ENCODE peak calls at places on chromosomes 12 and 14, in nine cellular contexts. J is SK-N-SH, Q is progenitor cell of endocrine pancreas, F is kidney, K is WERI-Rb-1, E is upper lobe of left lung, X is OCI-LY7, D is bronchial epithelial cell, I is neural crest cell. V is an unnamed sample.

GRCh38 chr14:34299360-34299759 is 162.7 kb downstream of the SPTSSA start:
- DNase-seq in Q (no peak), E (no peak), I (no peak), J (no peak), D (no peak), F (no peak), K (no peak), X (no peak), V (no peak)

GRCh38 chr14:59221558-59221957 is 33.1 kb downstream of the DAAM1 start:
- DNase-seq in X (no peak), J (no peak), I (no peak), F (no peak), D (no peak), Q (no peak), E (no peak), K (no peak), V (no peak)

GRCh38 chr14:21049263-21049662 is 7.1 kb downstream of the RNASE7 start:
- DNase-seq in I (no peak), D (no peak), Q (no peak), F (no peak), K (no peak), J (no peak), X (no peak), E (no peak), V (no peak)

GRCh38 chr12:104314242-104314614 is 10.7 kb downstream of the EID3 start:
- DNase-seq in I (no peak), Q (no peak), K (no peak), F (no peak), X (no peak), E (no peak), D (peak), J (no peak), V (no peak)

GRCh38 chr14:93655078-93655750 is 133.1 kb downstream of the PRIMA1 start:
- DNase-seq in Q (peak), K (peak), E (no peak), D (peak), X (peak), J (peak), I (peak), F (no peak), V (peak)

GRCh38 chr12:8077207-8077606 is 4.9 kb upstream of the NECAP1 start:
- DNase-seq in F (no peak), J (peak), X (no peak), E (no peak), K (no peak), I (no peak), D (peak), Q (no peak), V (no peak)

GRCh38 chr14:21092147-21093011 is 6.1 kb downstream of the ZNF219 start:
- DNase-seq in X (peak), E (peak), K (peak), I (peak), F (peak), Q (peak), J (peak), D (peak), V (peak)

GRCh38 chr12:96060041-96060440 is 24.7 kb upstream of the LTA4H start:
- DNase-seq in E (no peak), F (no peak), Q (no peak), K (no peak), X (no peak), I (no peak), D (no peak), J (no peak), V (no peak)

GRCh38 chr12:53505086-53505485 is 2.2 kb downstream of the NPFF start:
- DNase-seq in X (no peak), K (no peak), E (no peak), Q (no peak), F (no peak), D (no peak), I (no peak), J (no peak), V (no peak)

GRCh38 chr14:76759589-76759988 is 1.7 kb upstream of the VASH1 start:
- DNase-seq in F (peak), Q (no peak), K (no peak), J (peak), E (no peak), I (peak), D (no peak), X (no peak), V (no peak)

GRCh38 chr14:23302290-23303225 is at the start of gene PPP1R3E:
- DNase-seq in X (peak), I (peak), Q (peak), D (peak), F (peak), K (peak), J (peak), E (peak), V (peak)

GRCh38 chr12:106118-106561 is 39.6 kb downstream of the IQSEC3 start:
- DNase-seq in X (peak), K (peak), Q (no peak), F (no peak), I (no peak), E (no peak), J (no peak), D (no peak), V (peak)

GRCh38 chr12:3416159-3416558 is 74.8 kb upstream of the PRMT8 start:
- DNase-seq in I (no peak), Q (no peak), X (no peak), E (no peak), K (no peak), F (no peak), D (no peak), J (no peak), V (no peak)

GRCh38 chr12:3542911-3543310 is 51.9 kb downstream of the PRMT8 start:
- DNase-seq in D (peak), X (no peak), E (no peak), F (no peak), Q (no peak), K (no peak), I (no peak), J (no peak), V (no peak)

GRCh38 chr12:990649-991349 is at the start of gene ERC1:
- DNase-seq in K (peak), F (peak), X (peak), D (peak), E (peak), J (peak), I (peak), Q (peak), V (peak)

GRCh38 chr14:54652890-54653201 is 85.9 kb downstream of the SAMD4A start:
- DNase-seq in F (no peak), I (no peak), X (no peak), Q (no peak), E (no peak), J (no peak), D (no peak), K (no peak), V (no peak)

GRCh38 chr14:83529531-83529930 is 1995.9 kb upstream of the SEL1L start:
- DNase-seq in F (no peak), Q (no peak), I (no peak), X (no peak), E (no peak), J (no peak), K (no peak), D (no peak), V (no peak)

DNA sequence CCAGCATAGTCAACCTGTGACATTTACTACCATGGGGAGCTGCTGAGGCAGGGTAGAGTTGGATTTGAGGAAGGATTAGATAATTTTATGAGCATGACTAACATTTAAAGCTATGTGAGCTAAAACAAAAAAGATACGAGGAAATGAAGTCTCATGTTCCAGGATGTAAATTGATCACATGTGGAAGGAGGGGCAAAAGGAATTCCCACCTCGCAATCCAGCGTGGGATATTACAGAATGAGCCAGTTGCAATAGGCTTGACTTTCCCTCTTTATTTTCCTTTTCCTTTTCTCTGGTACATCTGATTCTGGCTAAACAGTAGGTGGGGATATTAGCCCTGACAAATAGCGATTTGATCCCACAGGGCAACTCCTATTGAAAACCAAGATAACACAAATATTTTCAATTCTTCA is 214.9 kb upstream of the HMGA2 start:
- DNase-seq in J (no peak), D (peak), F (no peak), X (no peak), K (no peak), I (no peak), E (no peak), Q (no peak), V (no peak)
- TF ChIP-seq CTCF in J (peak), D (no peak), F (no peak), X (no peak), K (no peak), I (no peak), E (no peak), Q (no peak), V (no peak)

DNA sequence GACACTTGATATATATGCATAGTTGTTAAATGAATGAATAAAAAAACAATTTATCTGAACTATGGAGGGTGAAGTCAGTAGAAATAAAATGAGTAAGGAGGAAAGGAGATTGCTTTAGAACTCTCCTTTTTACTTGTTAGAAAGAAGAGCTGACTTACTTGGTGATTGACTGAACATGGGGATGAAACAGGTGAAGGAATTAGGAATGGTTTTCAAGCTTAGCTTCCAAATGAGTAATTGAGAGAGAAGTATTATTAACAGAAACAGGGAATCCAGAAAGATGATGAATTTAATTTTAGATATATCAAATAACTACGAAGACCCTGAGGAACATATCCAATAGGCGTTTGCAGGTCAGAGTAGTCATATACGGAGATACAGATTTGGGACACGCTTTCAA is 33.6 kb upstream of the EMP1 start:
- DNase-seq in Q (no peak), E (no peak), I (no peak), K (no peak), F (no peak), X (no peak), D (no peak), J (no peak), V (no peak)
- TF ChIP-seq CTCF in Q (no peak), E (no peak), I (no peak), K (no peak), F (no peak), X (no peak), D (no peak), J (no peak), V (no peak)

DNA sequence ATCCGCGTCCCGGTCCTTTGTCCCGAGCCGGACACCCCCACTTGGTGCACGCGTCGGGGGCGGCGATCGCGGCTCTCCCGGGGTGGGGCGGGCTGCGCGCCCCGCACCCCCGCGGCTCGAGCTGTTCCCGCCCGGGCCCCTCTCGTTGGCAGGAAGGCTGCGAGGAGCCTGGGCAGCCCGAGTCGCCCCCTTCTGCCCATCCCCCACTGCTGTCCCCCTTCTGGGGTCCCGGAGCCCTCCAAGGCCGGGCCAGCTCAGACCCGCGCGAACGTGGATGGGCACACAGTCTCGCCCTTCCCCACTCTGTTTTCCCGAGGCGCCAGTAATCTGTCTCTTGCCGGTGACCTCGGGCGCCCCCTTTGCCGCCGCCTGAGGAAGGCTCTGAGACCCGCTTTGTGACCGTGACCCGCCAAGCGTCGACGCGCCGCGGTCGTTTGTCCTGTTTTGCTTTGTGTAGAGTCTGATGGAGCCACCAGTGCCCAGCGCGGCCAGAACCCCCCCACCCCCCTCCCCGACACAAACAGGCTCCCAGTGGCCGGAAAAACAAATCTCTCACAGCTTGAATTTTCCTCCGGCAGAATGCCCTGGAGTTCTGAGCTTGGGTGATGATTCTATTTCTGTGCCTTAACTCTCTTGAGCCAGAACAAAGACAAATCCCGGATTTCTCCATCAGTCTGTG is 610 bp downstream of the C14orf132 start:
- DNase-seq in Q (peak), F (no peak), I (peak), J (peak), E (peak), D (no peak), K (peak), X (no peak), V (no peak)
- TF ChIP-seq CTCF in Q (peak), F (no peak), I (peak), J (peak), E (no peak), D (peak), K (peak), X (no peak), V (peak)

DNA sequence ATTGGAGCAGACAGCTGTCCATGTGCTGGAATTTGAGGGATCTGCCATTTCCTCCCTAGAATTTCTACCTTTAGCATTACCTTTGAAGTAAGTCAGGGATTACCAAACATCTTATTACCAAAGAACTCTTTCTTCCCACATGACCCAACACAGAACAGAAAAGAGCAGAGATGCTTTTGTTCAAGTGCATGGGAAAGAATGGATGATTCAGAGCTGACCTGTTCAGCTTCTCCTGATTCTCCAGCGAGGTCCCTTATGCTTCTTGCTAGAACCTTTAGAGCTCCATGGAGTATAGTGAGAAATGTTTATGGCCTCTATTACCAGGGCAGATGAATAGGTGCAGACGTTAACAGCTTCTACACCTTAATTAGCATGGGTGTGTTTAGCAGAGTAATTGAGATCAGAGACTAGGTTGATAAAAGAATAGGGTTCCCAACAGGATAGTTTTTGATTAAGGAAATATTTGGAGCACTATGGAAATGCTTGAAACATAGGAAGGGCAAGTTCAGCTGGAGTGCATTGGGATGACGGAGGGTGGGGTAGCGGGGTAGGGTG is 223.6 kb downstream of the CACNA1C start:
- DNase-seq in D (peak), J (no peak), Q (no peak), F (no peak), E (no peak), I (no peak), X (no peak), K (no peak), V (no peak)
- TF ChIP-seq CTCF in D (no peak), J (no peak), Q (no peak), F (no peak), E (no peak), I (no peak), X (no peak), K (no peak), V (no peak)

DNA sequence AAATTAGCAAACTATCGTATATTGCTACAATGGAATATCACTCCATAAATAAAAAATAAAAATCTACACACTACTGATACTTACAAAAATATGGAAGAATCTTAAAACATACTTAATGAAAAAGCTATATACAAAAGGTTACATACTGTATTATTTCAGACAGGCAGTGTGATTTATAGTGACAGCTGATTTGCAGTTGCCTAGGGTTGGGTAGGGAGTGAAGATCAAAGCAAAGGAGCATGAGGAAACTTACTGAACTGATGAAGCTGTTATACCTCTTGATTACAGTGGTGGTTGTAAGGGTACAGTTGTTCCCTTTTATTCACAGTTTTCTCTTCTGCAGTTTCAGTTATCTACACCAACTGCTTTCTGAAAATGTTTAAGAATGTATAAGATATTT is 62.6 kb downstream of the FSCB start:
- DNase-seq in D (no peak), F (no peak), I (no peak), J (no peak), K (no peak), Q (no peak), E (no peak), X (no peak), V (no peak)
- TF ChIP-seq CTCF in D (no peak), F (no peak), I (no peak), J (no peak), K (no peak), Q (no peak), E (no peak), X (no peak), V (no peak)

GRCh38 chr14:70555890-70556289 is 21.1 kb upstream of the ADAM20 start:
- DNase-seq in F (peak), E (peak), D (peak), K (no peak), J (no peak), X (no peak), Q (no peak), I (no peak), V (no peak)
- TF ChIP-seq CTCF in F (no peak), E (no peak), D (no peak), K (no peak), J (no peak), X (no peak), Q (no peak), I (no peak), V (no peak)

DNA sequence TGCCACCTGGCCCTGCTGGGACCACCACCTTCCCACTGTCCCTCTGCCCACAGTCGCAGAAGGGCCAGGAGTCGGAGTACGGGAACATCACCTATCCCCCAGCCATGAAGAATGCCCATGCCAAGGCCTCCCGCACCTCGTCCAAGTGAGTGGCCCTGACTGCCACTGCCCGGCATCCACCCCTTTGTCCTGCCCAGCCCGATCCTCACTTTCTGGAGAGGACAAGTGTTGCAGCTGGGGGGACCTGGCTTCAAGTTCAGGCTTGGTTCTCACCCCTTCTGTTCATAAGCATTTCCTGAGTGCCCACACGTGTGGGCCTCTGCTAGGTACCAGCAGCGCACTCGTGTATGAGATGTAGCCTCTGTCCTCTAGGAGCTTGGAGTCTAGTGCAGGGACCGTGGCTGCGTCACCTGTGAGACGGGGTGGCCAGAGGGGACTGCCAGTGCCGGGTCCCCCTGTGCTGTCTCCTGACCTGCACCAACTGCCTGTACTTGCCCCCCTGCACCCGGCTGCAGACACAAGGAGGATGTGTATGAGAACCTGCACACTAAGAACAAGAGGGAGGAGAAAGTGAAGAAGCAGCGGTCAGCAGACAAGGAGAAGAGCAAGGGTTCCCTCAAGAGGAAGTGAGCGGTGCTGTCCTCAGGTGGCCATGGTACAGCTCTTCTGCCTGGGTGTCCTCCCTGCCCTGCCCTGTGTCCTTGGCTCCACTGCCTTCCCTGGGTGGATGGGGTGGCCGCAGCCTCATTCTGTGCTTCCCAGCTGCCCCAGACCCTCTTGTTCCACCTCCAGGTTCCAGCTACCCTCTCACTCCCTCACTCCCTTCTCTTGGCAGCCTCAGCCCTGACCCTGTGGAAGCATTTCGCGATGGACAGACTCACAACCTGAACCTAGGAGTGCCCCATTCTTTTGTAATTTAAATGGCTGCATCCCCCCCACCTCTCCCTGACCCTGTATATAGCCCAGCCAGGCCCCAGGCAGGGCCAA is 9.4 kb downstream of the PTPN6 start:
- DNase-seq in X (peak), I (no peak), J (peak), Q (no peak), D (no peak), K (no peak), E (no peak), F (no peak), V (peak)
- TF ChIP-seq CTCF in X (peak), I (no peak), J (peak), Q (no peak), D (no peak), K (peak), E (no peak), F (no peak), V (peak)

DNA sequence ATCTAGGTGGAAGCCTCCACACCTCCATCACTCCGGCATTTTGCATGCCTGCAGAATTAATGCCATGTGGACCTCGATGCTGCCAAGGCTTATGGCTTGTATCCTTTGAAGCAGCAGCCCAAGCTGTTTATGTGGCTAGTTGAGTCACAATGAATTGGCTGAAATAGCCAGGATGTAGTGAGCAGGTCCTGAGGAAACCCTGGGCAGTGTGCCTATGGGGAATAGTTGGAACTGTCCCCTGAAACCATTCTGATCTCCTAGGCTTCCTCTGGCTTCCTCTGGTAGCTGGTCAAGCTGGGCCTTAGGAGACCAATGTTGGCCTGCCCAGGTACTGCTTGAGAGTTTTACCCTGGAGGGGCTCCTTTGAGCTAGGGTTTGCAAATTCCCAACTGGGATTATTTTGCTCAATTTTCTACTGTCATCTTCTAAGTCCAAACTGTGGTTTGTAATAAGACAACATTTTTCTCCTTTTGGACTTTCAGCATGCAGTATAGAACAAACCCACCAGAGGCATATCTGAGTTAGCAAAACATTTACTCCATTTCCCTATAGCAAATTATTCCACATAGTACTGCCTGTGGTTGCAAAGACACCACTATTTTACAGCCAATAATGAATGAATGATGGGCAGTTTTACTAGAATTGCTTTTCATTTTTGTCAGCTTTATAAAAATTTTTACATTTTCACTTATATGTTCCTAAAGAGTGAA is 85.1 kb upstream of the AMIGO2 start:
- DNase-seq in F (no peak), I (no peak), K (no peak), D (no peak), E (no peak), Q (no peak), J (no peak), X (no peak), V (no peak)
- TF ChIP-seq CTCF in F (no peak), I (peak), K (no peak), D (no peak), E (no peak), Q (peak), J (peak), X (peak), V (no peak)